ENCODE peak calls at places on chromosomes 12 and 14, in ten cellular contexts. Y is IMR-90, W is right lobe of liver, G is endothelial cell of umbilical vein, U is esophagus squamous epithelium, F is A549, M is adrenal gland, P is spleen, V is Peyer's patch, T is tibial nerve. L is an unnamed sample. For H3K4me1, the result is how much of the 10 kb centered on the place peaks cover.

GRCh38 chr12:12467701-12468218 is 94.9 kb downstream of the DUSP16 start:
- DNase-seq in T (no peak), Y (peak), W (peak), V (peak), P (no peak), M (no peak), G (no peak), U (no peak), F (no peak), L (no peak)

GRCh38 chr14:89620436-89620835 is 203.4 kb upstream of the FOXN3 start:
- DNase-seq in Y (no peak), W (no peak), F (no peak), G (no peak), P (no peak), T (no peak), M (no peak), V (no peak), U (no peak), L (no peak)

GRCh38 chr14:66233571-66233970 is 252.6 kb upstream of the CCDC196 start:
- DNase-seq in W (no peak), U (no peak), P (no peak), G (no peak), Y (no peak), T (no peak), V (no peak), F (no peak), M (no peak), L (no peak)

GRCh38 chr14:70622111-70622712 is 19.5 kb upstream of the TTC9 start:
- DNase-seq in U (no peak), F (peak), G (peak), M (peak), T (no peak), Y (peak), W (peak), P (no peak), V (peak), L (peak)

GRCh38 chr14:77369280-77369679 is 7.6 kb downstream of the TMED8 start:
- DNase-seq in M (no peak), W (no peak), Y (no peak), U (no peak), G (no peak), V (no peak), P (no peak), T (no peak), F (no peak), L (no peak)

GRCh38 chr12:13362260-13362841 is 165.8 kb downstream of the EMP1 start:
- DNase-seq in V (peak), T (peak), G (peak), W (peak), P (peak), M (peak), Y (peak), F (peak), U (no peak), L (peak)

GRCh38 chr12:93883436-93884154 is 206.4 kb downstream of the CRADD start:
- DNase-seq in M (no peak), W (no peak), P (no peak), F (peak), U (no peak), Y (peak), T (peak), G (no peak), V (no peak), L (no peak)

GRCh38 chr14:60647081-60647836 is 2.0 kb downstream of the SIX1 start:
- DNase-seq in G (peak), Y (peak), P (no peak), T (no peak), F (peak), M (no peak), V (no peak), W (peak), U (no peak), L (no peak)

GRCh38 chr12:85697003-85697402 is 139.2 kb downstream of the RASSF9 start:
- DNase-seq in M (peak), Y (no peak), W (no peak), F (no peak), P (no peak), U (no peak), T (no peak), V (no peak), G (no peak), L (no peak)

GRCh38 chr12:106696861-106697417 is 77.5 kb upstream of the RIC8B start:
- DNase-seq in T (no peak), Y (no peak), P (no peak), V (no peak), W (no peak), G (peak), M (no peak), U (no peak), F (no peak), L (no peak)
- TF ChIP-seq POLR2A in T (no peak), Y (no peak), P (no peak), V (no peak), W (no peak), G (no peak), M (no peak), U (no peak), F (no peak), L (no peak)

DNA sequence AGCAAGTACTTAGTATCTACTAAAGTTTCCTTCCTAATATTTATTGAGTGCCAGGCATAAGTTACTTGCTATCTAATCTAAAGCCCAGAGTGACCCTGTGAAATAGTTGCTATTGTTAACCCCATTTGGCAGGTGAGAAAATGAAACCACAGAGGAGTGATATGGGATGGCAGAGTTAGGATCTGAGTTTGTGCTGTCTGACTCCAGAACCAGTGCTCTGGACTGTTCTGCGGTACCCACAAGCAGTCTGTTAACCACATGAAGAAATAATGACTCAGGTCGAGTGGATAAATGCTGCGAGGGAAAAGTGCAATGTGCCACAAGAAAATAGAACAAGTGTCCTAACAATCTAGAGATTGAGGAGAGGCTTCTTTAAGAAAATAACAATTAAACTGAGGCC is 60.7 kb upstream of the GZMB start:
- DNase-seq in M (no peak), U (no peak), W (no peak), Y (no peak), P (no peak), T (no peak), V (no peak), F (no peak), G (no peak), L (no peak)
- H3K4me1 ChIP-seq in M (under half), U (under half), W (under half), Y (under half), P (under half), T (under half), V (under half), F (under half), G (under half), L (under half)

GRCh38 chr12:7444537-7444936 is 584 bp upstream of the CD163L1 start:
- DNase-seq in M (no peak), U (no peak), F (no peak), P (no peak), T (no peak), Y (no peak), W (no peak), V (no peak), G (no peak), L (no peak)

GRCh38 chr12:7448099-7448498 is 4.1 kb upstream of the CD163L1 start:
- DNase-seq in U (no peak), M (no peak), P (no peak), G (no peak), T (no peak), Y (no peak), F (no peak), W (no peak), V (no peak), L (no peak)

GRCh38 chr12:7439579-7440505 is 4.1 kb downstream of the CD163L1 start:
- DNase-seq in F (peak), G (peak), U (no peak), Y (peak), T (no peak), P (peak), W (no peak), V (peak), M (peak), L (no peak)

GRCh38 chr12:7441216-7441615 is 2.7 kb downstream of the CD163L1 start:
- DNase-seq in F (no peak), P (no peak), V (no peak), T (no peak), U (no peak), G (no peak), M (no peak), Y (no peak), W (no peak), L (no peak)

DNA sequence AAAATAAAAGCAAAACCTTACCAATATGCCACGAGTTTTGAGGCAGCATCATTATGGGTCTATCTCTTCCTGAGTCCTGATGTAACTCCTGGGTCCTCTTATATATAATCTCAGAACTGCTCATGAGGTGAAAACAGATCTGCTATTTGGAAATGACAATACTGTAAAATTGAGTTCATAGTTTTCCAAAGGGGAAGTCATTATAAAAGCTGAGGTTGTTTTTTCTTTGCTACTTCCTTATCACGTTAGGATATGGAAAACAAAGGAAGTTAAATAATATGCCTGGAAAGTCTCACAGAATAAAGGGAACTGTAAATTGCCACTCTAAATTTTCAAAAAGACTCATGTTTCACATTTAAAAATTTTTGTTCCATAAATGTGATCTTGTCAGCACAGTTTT is at the start of gene CD163L1:
- DNase-seq in V (no peak), U (no peak), F (no peak), T (no peak), G (peak), P (no peak), W (no peak), Y (no peak), M (no peak), L (no peak)
- TF ChIP-seq POLR2A in V (no peak), U (no peak), F (no peak), T (no peak), G (no peak), P (peak), W (no peak), Y (no peak), M (no peak), L (no peak)

DNA sequence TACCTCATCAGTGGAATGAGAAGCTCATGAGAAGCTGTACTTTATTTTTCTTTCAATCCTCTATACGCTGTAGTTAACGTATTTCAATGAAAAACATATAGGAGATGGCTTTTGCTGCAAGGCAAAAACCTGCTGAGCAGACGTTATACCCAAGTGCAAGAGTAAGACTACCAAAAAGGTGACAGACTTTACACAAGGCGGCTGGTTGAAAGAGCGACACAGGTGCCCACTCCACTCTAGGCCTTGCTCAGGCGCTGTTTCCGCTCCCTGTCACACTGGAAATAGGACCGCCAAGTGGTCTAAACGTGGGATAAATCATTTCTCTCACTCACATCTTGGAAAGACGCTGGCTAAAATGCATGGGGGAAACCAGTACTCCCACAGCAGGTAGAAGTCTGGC is 54.5 kb downstream of the PPP2R5C start:
- DNase-seq in T (no peak), Y (no peak), M (no peak), U (no peak), F (no peak), V (no peak), P (no peak), W (no peak), G (no peak), L (no peak)
- H3K4me1 ChIP-seq in T (under half), Y (under half), M (under half), U (under half), F (under half), V (under half), P (half or more), W (under half), G (under half), L (half or more)

GRCh38 chr12:47021298-47021697 is 58.1 kb upstream of the PCED1B start:
- DNase-seq in T (peak), Y (peak), V (no peak), F (peak), W (no peak), M (no peak), P (no peak), G (peak), U (no peak), L (no peak)
- TF ChIP-seq POLR2A in T (no peak), Y (peak), V (no peak), F (no peak), W (no peak), M (no peak), P (no peak), G (no peak), U (no peak), L (no peak)

GRCh38 chr14:105476937-105477658 is 2.5 kb downstream of the CRIP2 start:
- DNase-seq in V (no peak), T (no peak), W (no peak), P (no peak), G (peak), U (no peak), F (no peak), M (no peak), Y (no peak), L (no peak)

GRCh38 chr14:105475916-105476845 is 1.6 kb downstream of the CRIP2 start:
- DNase-seq in U (no peak), F (no peak), Y (peak), V (no peak), T (no peak), M (no peak), G (peak), P (peak), W (peak), L (peak)

GRCh38 chr14:105478624-105479305 is 4.1 kb downstream of the CRIP2 start:
- DNase-seq in M (no peak), T (no peak), W (no peak), F (no peak), V (no peak), P (no peak), G (no peak), Y (no peak), U (no peak), L (no peak)

GRCh38 chr14:105479438-105480164 is 5.0 kb downstream of the CRIP2 start:
- DNase-seq in P (no peak), G (no peak), M (no peak), T (no peak), V (no peak), Y (no peak), W (no peak), U (no peak), F (no peak), L (no peak)

DNA sequence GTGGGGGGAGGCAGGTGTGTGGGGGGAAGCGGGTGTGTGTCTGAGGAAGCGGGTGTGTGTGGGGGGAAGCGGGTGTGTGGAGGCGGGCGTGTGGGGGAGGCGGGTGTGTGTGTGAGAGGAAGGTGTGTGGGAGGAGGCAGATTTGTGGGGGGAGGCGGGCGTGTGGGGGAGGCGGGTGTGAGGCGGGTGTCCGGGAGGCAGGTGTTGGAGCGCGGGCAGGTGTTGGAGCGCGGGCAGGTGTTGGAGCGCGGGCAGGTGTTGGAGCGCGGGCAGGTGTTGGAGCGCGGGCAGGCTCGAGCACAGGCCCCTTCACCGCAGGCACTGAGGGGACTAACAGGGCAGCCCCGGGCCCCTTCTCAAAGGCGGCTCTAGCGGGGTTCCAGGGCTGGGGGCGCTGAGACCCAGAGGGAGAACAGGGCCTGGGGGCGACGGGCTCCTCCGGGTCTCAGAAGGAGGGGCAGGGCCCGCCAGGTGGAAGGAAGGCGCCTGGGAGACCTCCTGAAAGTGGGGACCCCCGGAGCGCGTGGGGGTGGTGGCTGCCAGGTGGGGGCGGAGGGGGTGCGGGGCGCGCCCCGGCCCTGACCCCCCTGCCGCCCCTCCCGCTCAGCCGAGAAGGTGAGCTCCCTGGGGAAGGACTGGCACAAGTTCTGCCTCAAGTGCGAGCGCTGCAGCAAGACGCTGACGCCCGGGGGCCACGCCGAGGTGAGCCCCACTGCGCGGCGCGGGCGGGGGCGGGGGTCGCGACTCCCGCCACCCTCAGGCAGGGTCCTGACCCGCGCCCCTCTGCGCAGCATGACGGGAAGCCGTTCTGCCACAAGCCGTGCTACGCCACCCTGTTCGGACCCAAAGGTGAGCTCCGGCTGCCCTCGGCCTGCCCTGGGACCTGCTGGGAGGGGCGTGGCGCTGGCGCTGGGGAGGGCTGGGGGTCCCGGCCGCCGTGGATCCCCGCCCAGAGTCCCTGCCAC is 3.3 kb downstream of the CRIP2 start:
- DNase-seq in V (peak), Y (no peak), P (peak), U (peak), G (no peak), W (no peak), T (no peak), F (no peak), M (no peak), L (no peak)
- H3K4me1 ChIP-seq in V (half or more), Y (under half), P (half or more), U (half or more), G (under half), W (half or more), T (half or more), F (half or more), M (under half), L (half or more)

GRCh38 chr12:120700863-120701262 is 9.4 kb upstream of the UNC119B start:
- DNase-seq in W (no peak), T (no peak), U (no peak), M (no peak), P (no peak), Y (no peak), V (no peak), G (no peak), F (no peak), L (peak)
- TF ChIP-seq POLR2A in W (no peak), T (no peak), U (no peak), M (no peak), P (no peak), Y (no peak), V (no peak), G (no peak), F (no peak), L (no peak)

GRCh38 chr12:108112815-108113556 is 16.1 kb upstream of the WSCD2 start:
- DNase-seq in T (no peak), V (no peak), P (no peak), M (no peak), W (no peak), F (no peak), Y (no peak), G (no peak), U (no peak), L (no peak)
- H3K4me1 ChIP-seq in T (under half), V (under half), P (under half), M (under half), W (under half), F (under half), Y (under half), G (under half), U (under half), L (under half)

DNA sequence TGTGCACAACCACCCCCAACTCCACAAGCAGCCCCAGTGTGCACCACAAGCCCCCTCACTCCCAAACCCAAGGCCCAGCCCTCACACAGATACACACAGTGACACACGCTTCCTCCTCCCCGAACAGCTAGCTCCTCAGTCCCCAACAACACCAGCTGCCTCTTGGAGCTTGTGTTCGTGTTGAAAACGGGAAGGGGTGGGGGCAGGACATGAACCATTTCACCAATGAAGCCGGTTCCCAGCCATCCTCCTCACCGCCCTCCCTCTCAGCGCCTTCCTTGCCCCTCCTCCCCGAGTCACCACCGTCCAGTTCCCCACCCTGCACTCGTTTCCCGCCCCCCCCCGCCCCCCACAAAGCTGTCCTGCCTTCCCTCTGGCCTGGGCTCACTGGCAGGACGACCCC is 349 bp upstream of the GPR162 start:
- DNase-seq in T (peak), U (no peak), W (no peak), P (no peak), G (peak), V (peak), M (peak), Y (peak), F (peak), L (peak)
- TF ChIP-seq POLR2A in T (no peak), U (no peak), W (no peak), P (no peak), G (peak), V (no peak), M (no peak), Y (no peak), F (no peak), L (no peak)

L was measured in stomach.